ENCODE peak calls at places on chromosome X, in seven cellular contexts. R is psoas muscle; C is CD8-positive, alpha-beta T cell; K is CD8-positive, alpha-beta memory T cell; A is A549; B is GM12878; W is choroid plexus epithelial cell. J is an unnamed sample.

GRCh38 chrX:12814434-12814833 is 23.2 kb downstream of the PRPS2 start:
- DNase-seq in C (peak), R (no peak), A (peak), K (peak), B (peak), W (peak), J (peak)

GRCh38 chrX:155841232-155841631 is 39.9 kb upstream of the VAMP7 start:
- DNase-seq in B (no peak), K (no peak), C (no peak), W (no peak), A (no peak), R (no peak), J (no peak)

GRCh38 chrX:72351606-72352338 is 46.1 kb upstream of the CITED1 start:
- DNase-seq in K (no peak), B (no peak), W (no peak), R (peak), C (no peak), A (no peak), J (no peak)

GRCh38 chrX:24026403-24026801 is 584 bp downstream of the KLHL15 start:
- DNase-seq in C (no peak), W (no peak), R (no peak), A (peak), B (no peak), K (no peak), J (peak)

GRCh38 chrX:35858916-35859315 is 60.6 kb upstream of the CFAP47 start:
- DNase-seq in R (no peak), W (no peak), C (no peak), A (no peak), K (no peak), B (no peak), J (no peak)

GRCh38 chrX:292900-293897 is 12.0 kb downstream of the PLCXD1 start:
- DNase-seq in B (no peak), C (no peak), R (no peak), K (no peak), A (no peak), W (no peak), J (no peak)

GRCh38 chrX:46262299-46262698 is 282.9 kb downstream of the ZNF674 start:
- DNase-seq in C (no peak), A (no peak), R (no peak), W (no peak), K (no peak), B (no peak), J (no peak)

GRCh38 chrX:84735025-84735424 is 232.8 kb upstream of the HDX start:
- DNase-seq in C (no peak), A (no peak), K (no peak), W (peak), B (no peak), R (no peak), J (no peak)

GRCh38 chrX:114626323-114626722 is 42.4 kb downstream of the HTR2C start:
- DNase-seq in C (no peak), K (no peak), R (no peak), A (peak), W (peak), B (no peak), J (peak)

GRCh38 chrX:108435261-108435660 is 3.0 kb downstream of the COL4A6 start:
- DNase-seq in C (no peak), B (no peak), W (no peak), R (no peak), K (no peak), A (no peak), J (no peak)

GRCh38 chrX:88746925-88747324 is at the start of gene CPXCR1:
- DNase-seq in B (no peak), R (no peak), C (no peak), K (no peak), A (no peak), W (no peak), J (no peak)

GRCh38 chrX:120485562-120486520 is 16.7 kb upstream of the LAMP2 start:
- DNase-seq in R (peak), A (peak), C (peak), K (peak), W (peak), B (peak), J (peak)

GRCh38 chrX:14873676-14874049 is 442 bp downstream of the MOSPD2 start:
- DNase-seq in B (no peak), R (no peak), K (no peak), A (no peak), C (no peak), W (no peak), J (no peak)

GRCh38 chrX:107935200-107935599 is 47.0 kb downstream of the TEX13B start:
- DNase-seq in B (no peak), K (no peak), W (peak), C (no peak), R (no peak), A (peak), J (peak)

GRCh38 chrX:7647826-7648225 is 195.1 kb upstream of the VCX start:
- DNase-seq in B (no peak), K (no peak), A (no peak), W (no peak), C (no peak), R (no peak), J (no peak)

GRCh38 chrX:32893751-32894150 is 317.6 kb downstream of the DMD start:
- DNase-seq in B (no peak), R (peak), A (peak), W (no peak), K (no peak), C (no peak), J (no peak)

GRCh38 chrX:25925956-25926355 is 212.2 kb upstream of the MAGEB18 start:
- DNase-seq in B (no peak), R (no peak), W (no peak), K (no peak), A (no peak), C (no peak), J (peak)

GRCh38 chrX:39762266-39762841 is 335.4 kb downstream of the BCOR start:
- DNase-seq in A (no peak), B (no peak), K (no peak), R (no peak), W (peak), C (no peak), J (peak)

GRCh38 chrX:13005671-13006473 is 31.0 kb downstream of the TMSB4X start:
- DNase-seq in B (peak), C (no peak), R (no peak), K (no peak), W (no peak), A (no peak), J (peak)

GRCh38 chrX:1893758-1894294 is 279.0 kb downstream of the ASMT start:
- DNase-seq in C (no peak), W (no peak), R (no peak), A (no peak), B (no peak), K (no peak), J (no peak)

GRCh38 chrX:132407704-132408103 is 81.1 kb downstream of the MBNL3 start:
- DNase-seq in C (no peak), A (no peak), B (no peak), R (no peak), K (no peak), W (no peak), J (no peak)

GRCh38 chrX:13074297-13075262 is 30.2 kb upstream of the FAM9C start:
- DNase-seq in R (no peak), K (no peak), B (peak), A (no peak), W (no peak), C (no peak), J (no peak)

GRCh38 chrX:13334491-13334890 is 14.6 kb upstream of the ATXN3L start:
- DNase-seq in B (no peak), C (no peak), W (peak), R (no peak), A (no peak), K (no peak), J (peak)

GRCh38 chrX:133302775-133303445 is 84.8 kb upstream of the TFDP3 start:
- DNase-seq in A (no peak), C (no peak), W (peak), B (no peak), K (no peak), R (no peak), J (no peak)

GRCh38 chrX:113980953-113981352 is 602.9 kb upstream of the HTR2C start:
- DNase-seq in A (no peak), R (no peak), W (no peak), B (no peak), K (no peak), C (no peak), J (no peak)

GRCh38 chrX:56564182-56564885 is 907 bp downstream of the UBQLN2 start:
- DNase-seq in B (no peak), K (peak), A (peak), C (peak), R (peak), W (peak), J (peak)

GRCh38 chrX:49166914-49167739 is 4.6 kb downstream of the MAGIX start:
- DNase-seq in W (peak), A (no peak), K (peak), B (peak), R (peak), C (peak), J (peak)

GRCh38 chrX:72060196-72060974 is 71.3 kb downstream of the RTL5 start:
- DNase-seq in W (peak), B (no peak), R (no peak), A (peak), K (no peak), C (no peak), J (peak)

GRCh38 chrX:72408885-72409284 is 103.2 kb upstream of the CITED1 start:
- DNase-seq in A (no peak), W (no peak), K (no peak), R (no peak), C (no peak), B (peak), J (no peak)

GRCh38 chrX:74924449-74925209 is 623 bp downstream of the NEXMIF start:
- DNase-seq in K (no peak), C (peak), R (peak), B (no peak), W (peak), A (peak), J (peak)

GRCh38 chrX:122512561-122513072 is 671.5 kb upstream of the GRIA3 start:
- DNase-seq in B (no peak), C (no peak), A (no peak), K (no peak), W (peak), R (no peak), J (no peak)

GRCh38 chrX:108270739-108271396 is 167.4 kb downstream of the COL4A6 start:
- DNase-seq in W (peak), R (no peak), K (no peak), B (no peak), A (no peak), C (no peak), J (peak)

GRCh38 chrX:39309018-39309620 is 507.9 kb downstream of the MID1IP1 start:
- DNase-seq in K (peak), B (no peak), A (peak), W (peak), R (no peak), C (peak), J (peak)

GRCh38 chrX:124348152-124348551 is 1.8 kb downstream of the SH2D1A start:
- DNase-seq in C (no peak), B (no peak), A (no peak), K (no peak), W (no peak), R (no peak), J (no peak)

GRCh38 chrX:124347242-124347641 is 879 bp downstream of the SH2D1A start:
- DNase-seq in C (no peak), K (no peak), W (no peak), B (no peak), R (no peak), A (no peak), J (no peak)

GRCh38 chrX:124344246-124344645 is 2.1 kb upstream of the SH2D1A start:
- DNase-seq in W (no peak), C (no peak), A (no peak), R (no peak), K (no peak), B (no peak), J (no peak)

GRCh38 chrX:124346877-124347241 is 496 bp downstream of the SH2D1A start:
- DNase-seq in A (no peak), R (no peak), C (no peak), W (no peak), B (no peak), K (no peak), J (no peak)

DNA sequence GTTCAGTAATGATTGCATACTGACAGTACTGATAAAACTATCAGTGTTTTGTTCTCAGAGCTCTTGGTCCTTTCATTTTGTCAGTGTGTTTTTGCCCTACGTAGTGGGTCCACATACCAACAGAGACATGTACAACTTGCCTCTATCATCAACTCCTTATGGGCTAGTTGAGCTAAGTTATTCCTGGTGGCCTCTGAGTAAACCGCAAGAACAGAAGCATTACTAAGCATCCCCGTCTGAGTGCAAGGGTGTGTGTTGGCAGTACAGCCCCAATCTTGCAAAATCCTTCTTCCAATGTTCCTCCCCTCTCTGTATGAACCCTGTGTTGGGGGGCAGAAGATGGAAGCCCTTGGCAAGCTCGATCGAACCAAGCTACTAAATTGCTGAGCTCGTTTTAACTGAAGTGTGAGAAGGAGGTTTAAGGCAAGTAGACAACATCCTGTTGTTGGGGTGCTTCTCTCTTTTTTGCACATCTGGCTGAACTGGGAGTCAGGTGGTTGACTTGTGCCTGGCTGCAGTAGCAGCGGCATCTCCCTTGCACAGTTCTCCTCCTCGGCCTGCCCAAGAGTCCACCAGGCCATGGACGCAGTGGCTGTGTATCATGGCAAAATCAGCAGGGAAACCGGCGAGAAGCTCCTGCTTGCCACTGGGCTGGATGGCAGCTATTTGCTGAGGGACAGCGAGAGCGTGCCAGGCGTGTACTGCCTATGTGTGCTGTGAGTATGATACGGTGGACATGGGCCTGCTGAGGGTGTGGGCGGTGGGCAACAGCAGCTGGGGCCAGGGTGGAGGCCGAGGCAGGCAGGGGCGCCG is at the start of gene SH2D1A:
- DNase-seq in C (peak), A (no peak), W (no peak), B (no peak), K (peak), R (no peak), J (no peak)
- H3K4me3 ChIP-seq in C (peak), A (no peak), W (no peak), B (no peak), K (peak), R (no peak), J (no peak)

GRCh38 chrX:42247241-42247640 is 323.9 kb upstream of the CASK start:
- DNase-seq in W (peak), B (no peak), A (no peak), K (no peak), R (no peak), C (no peak), J (peak)
- H3K4me3 ChIP-seq in W (peak), B (no peak), A (no peak), K (no peak), R (peak), C (no peak), J (peak)

GRCh38 chrX:153744210-153745066 is 19.6 kb upstream of the PLXNB3 start:
- DNase-seq in W (no peak), B (no peak), R (peak), A (peak), C (no peak), K (no peak), J (no peak)
- H3K4me3 ChIP-seq in W (no peak), B (no peak), R (no peak), A (no peak), C (no peak), K (no peak), J (no peak)

GRCh38 chrX:103584606-103585005 is 709 bp upstream of the TCEAL4 start:
- DNase-seq in C (no peak), K (no peak), A (peak), R (no peak), W (peak), B (no peak), J (peak)
- H3K4me3 ChIP-seq in C (no peak), K (no peak), A (no peak), R (peak), W (peak), B (no peak), J (peak)

GRCh38 chrX:41026326-41027136 is 58.7 kb upstream of the USP9X start:
- DNase-seq in R (no peak), C (no peak), A (peak), B (no peak), W (no peak), K (no peak), J (no peak)
- H3K4me3 ChIP-seq in R (no peak), C (no peak), A (peak), B (no peak), W (no peak), K (no peak), J (no peak)

DNA sequence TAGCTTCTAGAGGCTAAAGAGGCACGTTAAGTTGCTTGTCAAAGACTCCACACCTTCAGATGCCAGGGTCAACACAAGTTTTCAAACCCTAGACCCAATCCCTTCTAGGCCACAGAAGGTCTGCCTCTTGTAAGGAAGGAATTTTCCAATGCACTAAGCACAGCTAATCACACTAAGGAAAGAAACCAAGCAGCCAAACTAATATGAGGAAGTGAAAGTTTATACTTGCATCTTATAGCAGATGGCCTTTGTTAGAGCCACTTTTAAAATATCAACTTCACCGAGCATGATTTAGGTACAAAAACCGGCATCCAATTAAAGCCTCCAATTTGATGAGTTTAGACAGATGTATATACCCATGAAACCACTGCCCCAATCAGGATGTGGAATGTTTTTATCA is 9.9 kb downstream of the FHL1 start:
- DNase-seq in B (no peak), W (no peak), K (no peak), A (no peak), R (no peak), C (no peak), J (no peak)
- H3K4me3 ChIP-seq in B (no peak), W (no peak), K (no peak), A (no peak), R (no peak), C (no peak), J (no peak)

DNA sequence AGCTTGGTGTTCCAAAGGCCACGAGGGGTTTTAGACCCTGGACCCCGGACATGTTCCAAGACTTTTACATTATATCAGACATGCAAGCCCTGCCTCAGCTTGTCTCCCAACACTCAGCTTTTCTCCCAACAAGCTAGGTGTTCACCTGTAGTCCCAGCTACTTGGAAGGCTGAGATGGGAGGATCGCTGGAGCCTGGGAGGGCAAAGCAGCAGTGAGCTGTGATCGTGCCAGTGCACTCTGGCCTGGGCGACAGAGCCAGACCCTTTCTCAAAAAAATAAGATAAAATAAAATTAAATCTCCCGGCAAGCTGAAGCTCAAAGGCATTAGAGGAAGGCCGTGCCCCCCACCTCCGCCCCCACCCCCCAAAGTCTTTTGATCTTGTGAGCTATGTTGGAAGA is 13.7 kb downstream of the CTAG1A start:
- DNase-seq in K (no peak), A (no peak), B (no peak), R (no peak), C (no peak), W (no peak), J (no peak)
- H3K4me3 ChIP-seq in K (no peak), A (no peak), B (no peak), R (no peak), C (no peak), W (no peak), J (no peak)

DNA sequence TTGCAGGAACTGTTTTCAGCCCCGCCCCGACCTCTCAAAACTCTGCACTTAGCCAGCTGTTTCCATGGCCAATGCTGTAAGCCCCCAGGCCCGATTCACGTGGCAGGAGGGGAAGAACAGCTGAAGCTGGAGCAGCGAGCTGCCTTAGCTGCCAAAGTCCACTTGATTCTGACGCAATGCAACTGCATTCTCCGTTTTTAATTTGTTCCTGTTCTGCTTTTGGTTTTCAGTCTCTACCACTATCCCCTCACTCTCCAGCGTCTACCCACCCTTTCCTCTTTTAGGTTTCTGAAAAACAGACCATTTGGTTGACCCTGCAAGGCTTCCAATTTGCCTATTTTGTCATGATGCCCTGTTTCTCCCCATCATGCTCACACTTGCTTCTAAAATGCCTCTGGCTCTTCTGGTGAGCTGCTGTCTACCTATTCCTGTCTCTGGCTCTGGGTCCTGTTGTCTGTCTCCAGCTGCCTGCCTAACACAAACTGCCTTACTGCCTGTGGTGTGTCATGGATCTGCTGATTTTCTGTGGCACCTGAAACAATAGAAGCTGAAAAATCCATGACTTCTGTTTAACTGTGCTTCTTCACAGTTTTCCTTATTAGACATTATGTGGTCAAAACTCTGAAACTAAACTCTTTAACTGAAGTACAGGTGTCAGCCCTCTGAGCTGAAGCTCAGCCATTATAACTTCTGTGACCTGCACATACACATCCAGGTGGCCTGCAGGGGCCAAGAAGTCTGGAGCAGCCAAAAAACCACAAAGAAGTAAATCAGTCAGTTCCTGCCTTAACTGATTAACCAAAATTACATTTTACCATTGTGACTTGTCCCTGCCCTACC is 160.5 kb upstream of the AGTR2 start:
- DNase-seq in A (no peak), R (no peak), C (no peak), B (peak), W (no peak), K (no peak), J (no peak)
- H3K4me3 ChIP-seq in A (no peak), R (no peak), C (no peak), B (no peak), W (no peak), K (no peak), J (no peak)

DNA sequence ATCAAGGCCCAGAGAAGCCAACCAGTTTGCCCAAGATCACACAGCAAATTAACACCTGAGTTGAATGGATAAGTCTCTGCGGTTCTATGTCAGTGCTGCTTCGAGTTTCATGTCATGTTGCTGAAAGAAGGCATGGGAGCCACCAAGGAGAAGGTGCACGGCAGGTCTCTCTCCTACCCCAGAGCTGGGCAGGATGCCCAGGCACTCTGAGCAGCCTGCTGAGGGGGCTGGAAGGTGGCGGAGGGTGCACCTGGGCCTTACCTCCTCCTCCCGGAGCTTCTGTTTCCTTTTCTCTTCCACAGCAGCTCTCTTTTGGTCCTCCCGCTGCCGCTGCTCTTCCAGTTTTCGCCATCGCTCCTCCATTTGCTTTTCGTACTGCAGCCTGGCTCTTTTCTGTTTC is 53.6 kb downstream of the MAP7D2 start:
- DNase-seq in C (no peak), B (no peak), K (no peak), W (no peak), R (no peak), A (no peak), J (no peak)
- H3K4me3 ChIP-seq in C (no peak), B (no peak), K (no peak), W (no peak), R (no peak), A (no peak), J (no peak)

J was measured in fibroblast of pulmonary artery.